ENCODE peak calls at places on chromosomes 16 and 17, in eight cellular contexts. One of them, this sample, is unnamed.

GRCh38 chr17:28477928-28478327 is 4.5 kb downstream of the SLC13A2 start:
- DNase-seq in GM12878: no peak
- DNase-seq in IMR-90: no peak
- DNase-seq in fibroblast of lung: no peak
- DNase-seq in PC-3: no peak
- DNase-seq in mammary epithelial cell: no peak
- DNase-seq in K562: no peak
- DNase-seq in H9: no peak
- DNase-seq in this sample: no peak

GRCh38 chr17:28839221-28839620 is 3.4 kb downstream of the FAM222B start:
- DNase-seq in GM12878: no peak
- DNase-seq in IMR-90: no peak
- DNase-seq in fibroblast of lung: no peak
- DNase-seq in PC-3: no peak
- DNase-seq in mammary epithelial cell: no peak
- DNase-seq in K562: peak; percentile 15
- DNase-seq in H9: no peak
- DNase-seq in this sample: no peak

GRCh38 chr17:28989028-28989427 is 16.8 kb downstream of the SEZ6 start:
- DNase-seq in GM12878: no peak
- DNase-seq in IMR-90: no peak
- DNase-seq in fibroblast of lung: no peak
- DNase-seq in PC-3: no peak
- DNase-seq in mammary epithelial cell: no peak
- DNase-seq in K562: no peak
- DNase-seq in H9: no peak
- DNase-seq in this sample: no peak

GRCh38 chr16:83779881-83780280 is 27.9 kb upstream of the HSBP1 start:
- DNase-seq in GM12878: no peak
- DNase-seq in IMR-90: peak; percentile 59
- DNase-seq in fibroblast of lung: peak; percentile 66
- DNase-seq in PC-3: peak; percentile 25
- DNase-seq in mammary epithelial cell: no peak
- DNase-seq in K562: no peak
- DNase-seq in H9: no peak
- DNase-seq in this sample: peak; percentile 75

GRCh38 chr16:82232806-82233205 is 62.8 kb upstream of the MPHOSPH6 start:
- DNase-seq in GM12878: no peak
- DNase-seq in IMR-90: no peak
- DNase-seq in fibroblast of lung: no peak
- DNase-seq in PC-3: no peak
- DNase-seq in mammary epithelial cell: peak; percentile 69
- DNase-seq in K562: no peak
- DNase-seq in H9: no peak
- DNase-seq in this sample: no peak

GRCh38 chr16:58885528-58886170 is 151.5 kb upstream of the GOT2 start:
- DNase-seq in GM12878: no peak
- DNase-seq in IMR-90: no peak
- DNase-seq in fibroblast of lung: peak; percentile 3
- DNase-seq in PC-3: no peak
- DNase-seq in mammary epithelial cell: peak; percentile 40
- DNase-seq in K562: no peak
- DNase-seq in H9: no peak
- DNase-seq in this sample: no peak

GRCh38 chr16:89072216-89073130 is 21.2 kb upstream of the ACSF3 start:
- DNase-seq in GM12878: no peak
- DNase-seq in IMR-90: no peak
- DNase-seq in fibroblast of lung: no peak
- DNase-seq in PC-3: no peak
- DNase-seq in mammary epithelial cell: no peak
- DNase-seq in K562: no peak
- DNase-seq in H9: no peak
- DNase-seq in this sample: no peak

GRCh38 chr17:14311979-14312378 is 11.1 kb downstream of the HS3ST3B1 start:
- DNase-seq in GM12878: no peak
- DNase-seq in IMR-90: no peak
- DNase-seq in fibroblast of lung: no peak
- DNase-seq in PC-3: no peak
- DNase-seq in mammary epithelial cell: no peak
- DNase-seq in K562: no peak
- DNase-seq in H9: peak; percentile 19
- DNase-seq in this sample: no peak

GRCh38 chr17:55433629-55434422 is 12.2 kb upstream of the MMD start:
- DNase-seq in GM12878: no peak
- DNase-seq in IMR-90: peak; percentile 96
- DNase-seq in fibroblast of lung: peak; percentile 99
- DNase-seq in PC-3: peak; percentile 99
- DNase-seq in mammary epithelial cell: peak; percentile 93
- DNase-seq in K562: no peak
- DNase-seq in H9: no peak
- DNase-seq in this sample: peak; percentile 85

GRCh38 chr17:42288985-42289862 is 926 bp downstream of the STAT5A start:
- DNase-seq in GM12878: no peak
- DNase-seq in IMR-90: no peak
- DNase-seq in fibroblast of lung: no peak
- DNase-seq in PC-3: no peak
- DNase-seq in mammary epithelial cell: no peak
- DNase-seq in K562: peak; percentile 83
- DNase-seq in H9: peak; percentile 78
- DNase-seq in this sample: no peak

GRCh38 chr16:84751947-84752346 is 52.1 kb downstream of the USP10 start:
- DNase-seq in GM12878: peak; percentile 70
- DNase-seq in IMR-90: no peak
- DNase-seq in fibroblast of lung: peak; percentile 67
- DNase-seq in PC-3: peak; percentile 11
- DNase-seq in mammary epithelial cell: peak; percentile 31
- DNase-seq in K562: no peak
- DNase-seq in H9: no peak
- DNase-seq in this sample: no peak

GRCh38 chr16:81204794-81205680 is 33.5 kb upstream of the BCO1 start:
- DNase-seq in GM12878: peak; percentile 11
- DNase-seq in IMR-90: peak; percentile 64
- DNase-seq in fibroblast of lung: peak; percentile 72
- DNase-seq in PC-3: peak; percentile 59
- DNase-seq in mammary epithelial cell: peak; percentile 36
- DNase-seq in K562: peak; percentile 52
- DNase-seq in H9: no peak
- DNase-seq in this sample: peak; percentile 45

GRCh38 chr17:63827002-63827800 is at the start of the genes FTSJ3 and PSMC5:
- DNase-seq in GM12878: peak; percentile 84
- DNase-seq in IMR-90: peak; percentile 93
- DNase-seq in fibroblast of lung: peak; percentile 96
- DNase-seq in PC-3: peak; percentile 97
- DNase-seq in mammary epithelial cell: peak; percentile 95
- DNase-seq in K562: peak; percentile 82
- DNase-seq in H9: peak; percentile 98
- DNase-seq in this sample: peak; percentile 90
- H3K4me1 ChIP-seq in GM12878: peaks cover 17% of the 10 kb centered on the region
- H3K4me1 ChIP-seq in IMR-90: peaks cover 1% of the 10 kb centered on the region
- H3K4me1 ChIP-seq in fibroblast of lung: peaks cover 8% of the 10 kb centered on the region
- H3K4me1 ChIP-seq in PC-3: peaks cover 22% of the 10 kb centered on the region
- H3K4me1 ChIP-seq in mammary epithelial cell: peaks cover 18% of the 10 kb centered on the region
- H3K4me1 ChIP-seq in K562: peaks cover 16% of the 10 kb centered on the region
- H3K4me1 ChIP-seq in H9: no peaks in the 10 kb centered on the region
- H3K4me1 ChIP-seq in this sample: peaks cover 18% of the 10 kb centered on the region

DNA sequence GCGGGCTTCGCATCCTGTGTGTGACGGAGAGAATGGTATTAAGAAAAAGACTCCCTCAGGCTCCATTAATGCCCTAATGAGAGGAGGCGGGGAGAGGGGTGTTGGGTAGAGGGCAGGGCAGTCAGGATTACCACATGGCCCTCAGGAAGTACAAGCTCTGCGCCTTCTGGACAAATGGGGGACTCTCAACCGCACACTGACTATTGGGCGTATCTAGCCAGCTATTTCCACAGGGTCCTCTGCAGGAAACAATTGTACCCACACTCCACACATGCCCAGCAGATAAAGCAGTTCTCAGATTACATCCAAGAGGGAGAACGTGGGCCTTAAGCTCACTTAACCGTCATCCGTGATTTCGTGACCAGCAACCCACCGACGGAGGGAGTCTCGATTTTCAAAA is 14.7 kb downstream of the NXN start:
- DNase-seq in GM12878: no peak
- DNase-seq in IMR-90: no peak
- DNase-seq in fibroblast of lung: no peak
- DNase-seq in PC-3: no peak
- DNase-seq in mammary epithelial cell: no peak
- DNase-seq in K562: no peak
- DNase-seq in H9: no peak
- DNase-seq in this sample: peak; percentile 34
- H3K9ac ChIP-seq in GM12878: no peak overlapping the region
- H3K9ac ChIP-seq in IMR-90: no peak overlapping the region
- H3K9ac ChIP-seq in fibroblast of lung: no peak overlapping the region
- H3K9ac ChIP-seq in PC-3: no peak overlapping the region
- H3K9ac ChIP-seq in mammary epithelial cell: no peak overlapping the region
- H3K9ac ChIP-seq in K562: no peak overlapping the region
- H3K9ac ChIP-seq in H9: no peak overlapping the region
- H3K9ac ChIP-seq in this sample: peak overlapping the region; percentile 2

DNA sequence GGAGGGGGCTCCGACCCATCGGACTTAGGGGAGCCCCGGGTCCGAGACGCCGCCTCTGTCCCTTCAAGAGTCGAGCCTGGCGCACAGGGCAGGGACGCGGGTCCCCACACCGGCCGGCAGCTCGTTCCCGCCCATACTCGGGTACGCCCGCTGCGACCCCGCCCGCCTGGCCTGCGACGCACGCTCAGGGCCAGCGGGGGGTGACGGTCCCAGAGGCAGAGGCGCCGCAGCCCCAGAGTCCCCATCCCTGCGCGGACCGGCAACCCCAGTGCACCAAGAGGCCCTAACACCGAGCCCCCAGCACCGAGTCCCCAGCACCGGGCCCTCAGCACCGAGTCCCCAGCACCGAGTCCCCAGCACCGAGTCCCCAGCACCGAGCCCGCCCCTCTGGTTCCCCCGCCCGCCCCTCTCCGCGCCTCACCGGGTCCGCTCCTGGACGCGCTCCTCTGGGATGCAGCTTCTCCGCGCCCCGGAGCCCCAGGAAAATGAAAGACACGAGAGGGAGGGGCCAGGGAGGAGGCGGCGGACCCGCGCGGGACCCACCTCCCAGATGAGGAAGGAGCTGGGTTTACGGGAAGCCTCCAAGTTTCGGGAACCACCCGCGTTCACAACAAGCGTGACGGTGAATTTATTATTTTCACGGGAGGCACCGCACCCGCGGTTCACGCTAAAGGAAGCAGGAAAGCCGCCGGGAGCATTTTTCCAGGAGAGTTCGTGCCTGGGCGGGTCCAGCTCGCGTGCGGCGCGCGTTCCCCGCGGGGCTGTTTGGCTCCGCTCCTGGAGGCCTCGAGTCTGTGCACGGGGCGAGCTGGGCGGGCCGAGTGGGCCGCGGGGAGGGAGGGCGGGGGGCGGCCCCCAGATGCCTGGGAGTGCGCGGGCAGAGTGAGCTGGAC is at the start of gene SECTM1:
- DNase-seq in GM12878: no peak
- DNase-seq in IMR-90: peak; percentile 23
- DNase-seq in fibroblast of lung: no peak
- DNase-seq in PC-3: peak; percentile 51
- DNase-seq in mammary epithelial cell: no peak
- DNase-seq in K562: no peak
- DNase-seq in H9: peak; percentile 61
- DNase-seq in this sample: no peak
- H2AFZ ChIP-seq in GM12878: no peak within 1 kb of the TSS
- H2AFZ ChIP-seq in IMR-90: peak within 1 kb of the TSS; percentile 98
- H2AFZ ChIP-seq in fibroblast of lung: peak within 1 kb of the TSS; percentile 61
- H2AFZ ChIP-seq in PC-3: peak within 1 kb of the TSS; percentile 48
- H2AFZ ChIP-seq in mammary epithelial cell: peak within 1 kb of the TSS; percentile 73
- H2AFZ ChIP-seq in K562: peak within 1 kb of the TSS; percentile 78
- H2AFZ ChIP-seq in H9: no peak within 1 kb of the TSS
- H2AFZ ChIP-seq in this sample: peak within 1 kb of the TSS; percentile 63

DNA sequence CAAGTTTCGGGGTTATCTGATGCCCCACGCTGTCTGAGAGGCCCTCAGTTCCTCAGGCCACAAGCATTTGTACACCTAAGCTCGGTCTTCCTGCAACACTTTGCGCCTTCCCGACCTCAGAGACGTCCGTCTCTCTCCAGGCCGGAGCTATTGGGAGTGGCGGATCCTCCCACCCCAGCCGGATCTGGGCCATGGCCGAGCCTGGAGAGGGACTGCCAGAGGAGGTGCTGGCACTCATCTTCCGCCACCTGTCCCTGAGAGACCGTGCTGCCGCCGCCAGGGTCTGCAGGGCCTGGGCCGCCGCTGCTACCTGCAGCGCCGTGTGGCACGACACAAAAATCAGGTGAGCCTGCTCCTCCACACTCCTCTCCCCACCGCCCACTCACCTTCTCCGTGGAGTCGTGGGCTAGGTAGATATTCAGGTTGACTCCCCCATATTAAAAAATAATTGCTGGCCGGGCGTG is 1.9 kb downstream of the FBXL8 start:
- DNase-seq in GM12878: no peak
- DNase-seq in IMR-90: no peak
- DNase-seq in fibroblast of lung: no peak
- DNase-seq in PC-3: peak; percentile 41
- DNase-seq in mammary epithelial cell: no peak
- DNase-seq in K562: no peak
- DNase-seq in H9: peak; percentile 66
- DNase-seq in this sample: no peak
- H3K4me1 ChIP-seq in GM12878: peaks cover 53% of the 10 kb centered on the region
- H3K4me1 ChIP-seq in IMR-90: peaks cover 18% of the 10 kb centered on the region
- H3K4me1 ChIP-seq in fibroblast of lung: peaks cover 8% of the 10 kb centered on the region
- H3K4me1 ChIP-seq in PC-3: peaks cover 18% of the 10 kb centered on the region
- H3K4me1 ChIP-seq in mammary epithelial cell: peaks cover 11% of the 10 kb centered on the region
- H3K4me1 ChIP-seq in K562: peaks cover 27% of the 10 kb centered on the region
- H3K4me1 ChIP-seq in H9: no peaks in the 10 kb centered on the region
- H3K4me1 ChIP-seq in this sample: peaks cover 31% of the 10 kb centered on the region

DNA sequence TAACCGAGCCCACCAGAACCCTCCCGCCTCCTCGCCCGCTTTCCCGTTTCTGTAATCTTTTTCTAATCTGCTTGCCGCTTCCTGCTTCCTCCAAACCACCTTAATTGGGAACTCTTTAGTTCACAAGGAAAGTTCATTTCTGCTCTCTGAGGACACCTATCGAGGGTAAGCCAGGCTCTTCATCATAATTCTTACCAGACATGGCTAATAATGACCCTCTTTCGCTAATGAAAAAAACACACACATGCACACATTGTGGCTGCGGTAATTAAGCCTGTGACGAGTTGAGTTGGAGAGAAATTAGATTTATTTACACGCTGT is 100.7 kb downstream of the ZNF423 start:
- DNase-seq in GM12878: no peak
- DNase-seq in IMR-90: peak; percentile 12
- DNase-seq in fibroblast of lung: peak; percentile 56
- DNase-seq in PC-3: peak; percentile 28
- DNase-seq in mammary epithelial cell: no peak
- DNase-seq in K562: peak; percentile 16
- DNase-seq in H9: no peak
- DNase-seq in this sample: peak; percentile 59
- H3K9ac ChIP-seq in GM12878: no peak overlapping the region
- H3K9ac ChIP-seq in IMR-90: no peak overlapping the region
- H3K9ac ChIP-seq in fibroblast of lung: no peak overlapping the region
- H3K9ac ChIP-seq in PC-3: no peak overlapping the region
- H3K9ac ChIP-seq in mammary epithelial cell: no peak overlapping the region
- H3K9ac ChIP-seq in K562: no peak overlapping the region
- H3K9ac ChIP-seq in H9: peak overlapping the region; percentile 21
- H3K9ac ChIP-seq in this sample: peak overlapping the region; percentile 77